ENCODE peak calls at places on chromosomes 6 and 20, in seven cellular contexts. Z is neuronal stem cell, B is IMR-90, O is mesendoderm, X is mesenchymal stem cell, P is H9, L is H1. C is an unnamed sample.
A peak's percentile ranks its signal among the peaks of the same experiment; 100 is the strongest.

GRCh38 chr6:31172973-31173384 is 2.5 kb upstream of the POU5F1 start:
- DNase-seq in O (peak; percentile 93), Z (no peak), X (no peak), P (peak; percentile 96), L (peak; percentile 87), B (no peak), C (no peak)

GRCh38 chr20:61842011-61842410 is 223.7 kb downstream of the TAF4 start:
- DNase-seq in L (no peak), O (no peak), Z (no peak), X (no peak), B (no peak), P (no peak), C (no peak)

GRCh38 chr6:151389640-151390275 is 1.6 kb downstream of the ZBTB2 start:
- DNase-seq in X (peak; percentile 80), B (peak; percentile 59), P (peak; percentile 45), Z (no peak), L (no peak), O (peak; percentile 88), C (peak; percentile 94)

GRCh38 chr20:33521461-33521860 is 31.6 kb downstream of the CBFA2T2 start:
- DNase-seq in P (no peak), Z (no peak), X (no peak), L (no peak), O (no peak), B (no peak), C (no peak)

GRCh38 chr6:105879902-105880547 is 206.1 kb upstream of the PRDM1 start:
- DNase-seq in X (no peak), B (no peak), P (no peak), Z (no peak), O (no peak), L (no peak), C (peak; percentile 23)

GRCh38 chr6:110590821-110591351 is 114.5 kb upstream of the SLC22A16 start:
- DNase-seq in P (no peak), L (no peak), Z (no peak), X (no peak), O (no peak), B (peak; percentile 71), C (no peak)

GRCh38 chr6:25404693-25405169 is 125.6 kb downstream of the CARMIL1 start:
- DNase-seq in P (no peak), X (no peak), O (no peak), B (no peak), Z (no peak), L (no peak), C (no peak)

GRCh38 chr6:90369651-90370050 is 73.0 kb upstream of the BACH2 start:
- DNase-seq in B (no peak), O (peak; percentile 54), P (no peak), Z (no peak), L (no peak), X (no peak), C (no peak)

GRCh38 chr20:19835533-19836222 is 77.6 kb downstream of the RIN2 start:
- DNase-seq in B (no peak), Z (no peak), X (no peak), O (peak; percentile 36), L (no peak), P (no peak), C (no peak)

GRCh38 chr20:37907677-37908397 is 4.9 kb downstream of the VSTM2L start:
- DNase-seq in O (peak; percentile 80), Z (no peak), X (no peak), P (peak; percentile 53), B (peak; percentile 42), L (no peak), C (peak; percentile 89)

GRCh38 chr6:144158133-144158532 is 7.8 kb downstream of the STX11 start:
- DNase-seq in X (peak; percentile 42), P (no peak), B (peak; percentile 88), Z (no peak), L (no peak), O (peak; percentile 98), C (peak; percentile 59)

GRCh38 chr20:19022118-19022575 is 190.3 kb upstream of the SLC24A3 start:
- DNase-seq in B (no peak), X (no peak), Z (no peak), O (no peak), L (peak; percentile 2), P (no peak), C (no peak)

GRCh38 chr6:151494235-151494950 is 576 bp downstream of the CCDC170 start:
- DNase-seq in P (peak; percentile 47), L (no peak), X (peak; percentile 70), B (peak; percentile 41), O (peak; percentile 35), Z (peak; percentile 17), C (no peak)

GRCh38 chr6:139800837-139801236 is 426.4 kb upstream of the CITED2 start:
- DNase-seq in Z (no peak), L (no peak), P (no peak), X (no peak), B (no peak), O (no peak), C (no peak)

GRCh38 chr6:19715166-19715558 is 122.0 kb upstream of the ID4 start:
- DNase-seq in P (peak; percentile 36), L (no peak), Z (no peak), O (peak; percentile 65), B (no peak), X (no peak), C (no peak)

GRCh38 chr20:31992086-31992485 is 18.2 kb upstream of the CCM2L start:
- DNase-seq in X (no peak), B (no peak), Z (no peak), P (no peak), L (no peak), O (no peak), C (no peak)

GRCh38 chr6:143078468-143079324 is 18.0 kb downstream of the AIG1 start:
- DNase-seq in O (no peak), P (no peak), B (no peak), Z (no peak), L (no peak), X (no peak), C (no peak)

DNA sequence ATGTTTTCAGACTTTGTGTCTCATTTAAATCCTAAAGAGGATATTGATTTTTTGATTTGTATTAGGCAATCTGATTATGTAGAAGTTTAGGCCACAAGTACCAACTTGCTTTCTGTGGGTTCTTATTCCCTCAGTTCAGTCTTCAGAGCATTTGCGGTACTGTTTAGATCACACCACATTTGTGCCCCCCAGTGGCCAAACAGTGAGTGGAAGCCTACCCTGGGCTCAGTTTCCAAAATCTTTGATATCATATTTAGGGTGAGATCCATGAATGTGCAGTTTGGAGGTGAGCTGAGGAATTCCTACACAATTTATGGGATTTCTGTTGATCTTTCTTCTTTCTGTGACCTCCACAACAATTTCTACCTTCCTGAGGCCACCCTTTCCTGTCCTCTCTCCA is 92.3 kb upstream of the FUT9 start:
- DNase-seq in Z (no peak), O (peak; percentile 44), X (no peak), L (peak; percentile 53), P (peak; percentile 39), B (no peak), C (peak; percentile 28)
- H4K8ac ChIP-seq in Z (no peak overlapping the region), O (no peak overlapping the region), X (no peak overlapping the region), L (no peak overlapping the region), P (no peak overlapping the region), B (no peak overlapping the region), C (no peak overlapping the region)

GRCh38 chr6:5981274-5982026 is 25.3 kb downstream of the NRN1 start:
- DNase-seq in L (no peak), Z (no peak), P (no peak), O (no peak), X (no peak), B (peak; percentile 9), C (no peak)
- H3K4ac ChIP-seq in L (no peak overlapping the region), Z (no peak overlapping the region), P (no peak overlapping the region), O (no peak overlapping the region), X (no peak overlapping the region), B (no peak overlapping the region), C (no peak overlapping the region)

GRCh38 chr6:32680055-32680454 is 13.6 kb upstream of the HLA-DQB1 start:
- DNase-seq in L (no peak), X (no peak), Z (no peak), P (no peak), O (no peak), B (no peak), C (no peak)
- H4K8ac ChIP-seq in L (no peak overlapping the region), X (no peak overlapping the region), Z (no peak overlapping the region), P (no peak overlapping the region), O (no peak overlapping the region), B (no peak overlapping the region), C (no peak overlapping the region)

GRCh38 chr6:43943781-43944250 is 173.8 kb downstream of the VEGFA start:
- DNase-seq in L (no peak), X (no peak), O (no peak), B (no peak), P (peak; percentile 28), Z (no peak), C (no peak)
- H3K4ac ChIP-seq in L (no peak overlapping the region), X (no peak overlapping the region), O (no peak overlapping the region), B (peak overlapping the region; percentile 7), P (no peak overlapping the region), Z (peak overlapping the region; percentile 60), C (no peak overlapping the region)

GRCh38 chr20:48831702-48832422 is 4.1 kb upstream of the PREX1 start:
- DNase-seq in L (no peak), B (peak; percentile 39), O (no peak), P (no peak), Z (no peak), X (peak; percentile 32), C (peak; percentile 35)
- H4K8ac ChIP-seq in L (no peak overlapping the region), B (no peak overlapping the region), O (no peak overlapping the region), P (no peak overlapping the region), Z (no peak overlapping the region), X (no peak overlapping the region), C (no peak overlapping the region)

GRCh38 chr20:3262566-3262965 is 23.6 kb upstream of the SLC4A11 start:
- DNase-seq in X (peak; percentile 8), P (no peak), O (no peak), L (no peak), B (peak; percentile 69), Z (no peak), C (peak; percentile 61)
- H3K4ac ChIP-seq in X (no peak overlapping the region), P (no peak overlapping the region), O (no peak overlapping the region), L (no peak overlapping the region), B (no peak overlapping the region), Z (no peak overlapping the region), C (no peak overlapping the region)

DNA sequence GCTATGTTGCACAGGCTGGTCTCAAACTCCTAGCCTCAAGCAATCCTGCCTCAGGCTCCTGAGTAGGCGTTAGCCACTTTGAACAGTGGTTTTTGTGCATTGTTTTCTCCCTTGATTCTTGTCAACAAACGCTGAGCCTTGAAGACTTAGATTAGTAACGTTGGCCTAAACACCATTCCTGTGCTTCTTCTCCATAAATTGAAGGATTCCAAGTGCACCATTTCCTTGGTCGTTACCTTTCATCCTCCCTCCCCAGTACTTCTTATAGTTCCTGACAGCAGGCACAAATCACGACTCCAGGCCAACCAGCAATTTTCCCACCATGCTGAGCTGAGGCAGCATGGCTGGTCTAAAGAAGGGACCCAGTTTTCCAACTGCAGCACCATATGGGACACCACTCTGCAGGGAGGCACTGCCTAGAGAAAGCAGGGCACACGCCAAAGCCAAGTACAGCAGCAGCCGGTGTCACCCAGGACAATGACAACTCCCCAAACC is 8.9 kb downstream of the RPS10 start:
- DNase-seq in L (no peak), B (no peak), Z (no peak), O (no peak), P (no peak), X (no peak), C (no peak)
- H4K8ac ChIP-seq in L (no peak overlapping the region), B (no peak overlapping the region), Z (no peak overlapping the region), O (no peak overlapping the region), P (no peak overlapping the region), X (no peak overlapping the region), C (no peak overlapping the region)

DNA sequence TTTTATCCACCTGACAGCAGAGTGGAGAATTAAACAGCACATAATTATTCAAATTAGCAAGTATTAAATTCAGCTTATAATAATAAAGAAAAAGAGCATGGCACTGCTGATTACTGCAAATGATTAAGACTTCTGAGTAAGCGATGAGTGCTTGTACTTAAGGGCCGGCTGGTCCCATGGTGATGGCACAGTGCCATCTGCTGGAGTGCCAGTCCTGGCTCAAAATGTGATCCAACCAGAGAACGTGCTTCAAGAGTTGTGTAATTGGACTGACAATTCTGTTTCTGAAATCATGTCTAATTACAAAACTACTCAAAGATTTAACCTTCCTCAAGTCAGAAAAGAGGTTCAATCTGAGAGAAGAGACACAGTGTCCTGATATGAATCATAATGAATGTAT is 181.6 kb upstream of the RGS17 start:
- DNase-seq in B (peak; percentile 35), P (peak; percentile 55), Z (no peak), O (peak; percentile 53), L (peak; percentile 48), X (peak; percentile 67), C (peak; percentile 4)
- H3K4ac ChIP-seq in B (no peak overlapping the region), P (no peak overlapping the region), Z (no peak overlapping the region), O (no peak overlapping the region), L (no peak overlapping the region), X (no peak overlapping the region), C (no peak overlapping the region)